ENCODE peak calls at places on chromosomes 16 and 17, in eight cellular contexts. One of them, this sample, is unnamed.

GRCh38 chr17:6683081-6683684 is 30.0 kb downstream of the SLC13A5 start:
- DNase-seq in dorsolateral prefrontal cortex: no peak
- DNase-seq in foreskin fibroblast: no peak
- DNase-seq in right atrium auricular region: no peak
- DNase-seq in cardiac fibroblast: no peak
- DNase-seq in omental fat pad: no peak
- DNase-seq in lower leg skin: no peak
- DNase-seq in MM.1S: no peak
- DNase-seq in this sample: no peak

GRCh38 chr16:78242231-78242630 is 142.8 kb downstream of the WWOX start:
- DNase-seq in MM.1S: no peak
- DNase-seq in dorsolateral prefrontal cortex: no peak
- DNase-seq in right atrium auricular region: no peak
- DNase-seq in lower leg skin: no peak
- DNase-seq in cardiac fibroblast: no peak
- DNase-seq in foreskin fibroblast: no peak
- DNase-seq in omental fat pad: no peak
- DNase-seq in this sample: no peak

GRCh38 chr17:67818110-67819002 is 6.9 kb upstream of the BPTF start:
- DNase-seq in MM.1S: peak; percentile 7
- DNase-seq in omental fat pad: no peak
- DNase-seq in right atrium auricular region: no peak
- DNase-seq in dorsolateral prefrontal cortex: no peak
- DNase-seq in lower leg skin: peak; percentile 58
- DNase-seq in cardiac fibroblast: no peak
- DNase-seq in foreskin fibroblast: peak; percentile 26
- DNase-seq in this sample: peak; percentile 21

GRCh38 chr17:17667231-17667630 is 14.0 kb upstream of the RAI1 start:
- DNase-seq in cardiac fibroblast: no peak
- DNase-seq in foreskin fibroblast: no peak
- DNase-seq in MM.1S: no peak
- DNase-seq in dorsolateral prefrontal cortex: no peak
- DNase-seq in omental fat pad: no peak
- DNase-seq in lower leg skin: no peak
- DNase-seq in right atrium auricular region: no peak
- DNase-seq in this sample: no peak

GRCh38 chr17:20206591-20206990 is 197.4 kb downstream of the SPECC1 start:
- DNase-seq in omental fat pad: no peak
- DNase-seq in right atrium auricular region: no peak
- DNase-seq in cardiac fibroblast: peak; percentile 89
- DNase-seq in lower leg skin: no peak
- DNase-seq in MM.1S: no peak
- DNase-seq in dorsolateral prefrontal cortex: no peak
- DNase-seq in foreskin fibroblast: peak; percentile 34
- DNase-seq in this sample: no peak

GRCh38 chr17:76263896-76264295 is 1.3 kb upstream of the UBALD2 start:
- DNase-seq in right atrium auricular region: no peak
- DNase-seq in lower leg skin: no peak
- DNase-seq in dorsolateral prefrontal cortex: no peak
- DNase-seq in cardiac fibroblast: no peak
- DNase-seq in MM.1S: no peak
- DNase-seq in omental fat pad: no peak
- DNase-seq in foreskin fibroblast: no peak
- DNase-seq in this sample: no peak

GRCh38 chr17:57456622-57457021 is 200.3 kb downstream of the MSI2 start:
- DNase-seq in omental fat pad: no peak
- DNase-seq in lower leg skin: no peak
- DNase-seq in cardiac fibroblast: no peak
- DNase-seq in foreskin fibroblast: no peak
- DNase-seq in dorsolateral prefrontal cortex: no peak
- DNase-seq in right atrium auricular region: no peak
- DNase-seq in MM.1S: no peak
- DNase-seq in this sample: no peak

GRCh38 chr17:49834118-49834743 is 13.6 kb downstream of the TAC4 start:
- DNase-seq in MM.1S: no peak
- DNase-seq in dorsolateral prefrontal cortex: no peak
- DNase-seq in foreskin fibroblast: no peak
- DNase-seq in omental fat pad: no peak
- DNase-seq in right atrium auricular region: no peak
- DNase-seq in lower leg skin: no peak
- DNase-seq in cardiac fibroblast: peak; percentile 68
- DNase-seq in this sample: no peak

GRCh38 chr17:45098081-45098868 is 34.0 kb downstream of the PLCD3 start:
- DNase-seq in cardiac fibroblast: no peak
- DNase-seq in omental fat pad: no peak
- DNase-seq in lower leg skin: no peak
- DNase-seq in right atrium auricular region: no peak
- DNase-seq in dorsolateral prefrontal cortex: no peak
- DNase-seq in MM.1S: no peak
- DNase-seq in foreskin fibroblast: no peak
- DNase-seq in this sample: no peak

GRCh38 chr16:48182979-48183537 is 27.3 kb upstream of the ABCC12 start:
- DNase-seq in right atrium auricular region: no peak
- DNase-seq in MM.1S: no peak
- DNase-seq in cardiac fibroblast: no peak
- DNase-seq in lower leg skin: no peak
- DNase-seq in omental fat pad: no peak
- DNase-seq in dorsolateral prefrontal cortex: no peak
- DNase-seq in foreskin fibroblast: no peak
- DNase-seq in this sample: no peak

DNA sequence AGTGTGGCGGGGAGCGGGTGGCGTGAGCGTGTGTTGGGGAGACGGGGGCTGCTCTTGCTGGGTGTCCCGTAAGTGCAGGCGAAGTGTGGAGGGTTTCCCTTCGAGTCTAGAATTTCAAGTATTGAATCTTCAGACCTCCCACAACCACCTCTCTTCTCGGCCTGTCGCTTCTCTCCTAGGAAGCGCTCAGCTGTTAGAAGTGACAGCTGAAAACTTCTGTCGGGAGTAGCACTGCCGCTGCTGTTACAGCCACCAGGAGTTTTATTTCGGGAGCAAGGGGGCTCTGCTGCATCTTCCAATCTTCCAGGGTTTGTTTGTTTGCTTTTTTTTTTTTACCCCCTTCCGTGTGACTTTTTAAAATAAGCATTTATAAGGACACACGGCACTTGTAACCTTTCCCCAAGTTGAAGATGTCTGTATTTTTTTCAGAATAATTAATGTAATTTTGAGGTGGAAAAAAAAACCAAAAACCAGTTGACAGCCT is 738 bp downstream of the RPS6KB1 start:
- DNase-seq in dorsolateral prefrontal cortex: no peak
- DNase-seq in right atrium auricular region: no peak
- DNase-seq in lower leg skin: no peak
- DNase-seq in cardiac fibroblast: peak; percentile 25
- DNase-seq in omental fat pad: no peak
- DNase-seq in MM.1S: peak; percentile 54
- DNase-seq in foreskin fibroblast: peak; percentile 33
- DNase-seq in this sample: no peak
- TF ChIP-seq CTCF in dorsolateral prefrontal cortex: no peak
- TF ChIP-seq CTCF in right atrium auricular region: no peak
- TF ChIP-seq CTCF in lower leg skin: no peak
- TF ChIP-seq CTCF in cardiac fibroblast: peak; percentile 10
- TF ChIP-seq CTCF in omental fat pad: no peak
- TF ChIP-seq CTCF in MM.1S: no peak
- TF ChIP-seq CTCF in foreskin fibroblast: no peak
- TF ChIP-seq CTCF in this sample: no peak

DNA sequence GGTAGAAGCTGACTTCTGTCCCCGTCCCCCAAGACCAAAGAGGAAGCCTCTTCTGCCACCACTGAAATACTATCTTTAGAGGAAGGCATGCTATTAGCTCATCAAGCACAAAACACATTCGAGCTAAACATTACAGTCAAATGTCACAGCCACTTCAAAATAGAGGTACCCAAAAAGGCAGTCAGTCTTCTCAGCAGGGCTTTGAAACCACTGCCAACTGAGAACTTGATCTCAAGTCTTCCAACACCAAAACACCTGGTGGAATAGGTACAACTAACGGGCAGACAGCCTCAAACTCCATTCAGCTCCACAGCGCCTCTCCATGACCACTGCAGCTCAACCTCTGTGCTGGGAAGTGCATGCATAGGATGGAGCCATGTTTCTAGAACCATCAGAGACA is 36.0 kb downstream of the ZFHX3 start:
- DNase-seq in cardiac fibroblast: no peak
- DNase-seq in lower leg skin: peak; percentile 57
- DNase-seq in MM.1S: no peak
- DNase-seq in dorsolateral prefrontal cortex: no peak
- DNase-seq in foreskin fibroblast: no peak
- DNase-seq in omental fat pad: no peak
- DNase-seq in right atrium auricular region: no peak
- DNase-seq in this sample: no peak
- TF ChIP-seq CTCF in cardiac fibroblast: no peak
- TF ChIP-seq CTCF in lower leg skin: no peak
- TF ChIP-seq CTCF in MM.1S: no peak
- TF ChIP-seq CTCF in dorsolateral prefrontal cortex: no peak
- TF ChIP-seq CTCF in foreskin fibroblast: no peak
- TF ChIP-seq CTCF in omental fat pad: no peak
- TF ChIP-seq CTCF in right atrium auricular region: no peak
- TF ChIP-seq CTCF in this sample: no peak

DNA sequence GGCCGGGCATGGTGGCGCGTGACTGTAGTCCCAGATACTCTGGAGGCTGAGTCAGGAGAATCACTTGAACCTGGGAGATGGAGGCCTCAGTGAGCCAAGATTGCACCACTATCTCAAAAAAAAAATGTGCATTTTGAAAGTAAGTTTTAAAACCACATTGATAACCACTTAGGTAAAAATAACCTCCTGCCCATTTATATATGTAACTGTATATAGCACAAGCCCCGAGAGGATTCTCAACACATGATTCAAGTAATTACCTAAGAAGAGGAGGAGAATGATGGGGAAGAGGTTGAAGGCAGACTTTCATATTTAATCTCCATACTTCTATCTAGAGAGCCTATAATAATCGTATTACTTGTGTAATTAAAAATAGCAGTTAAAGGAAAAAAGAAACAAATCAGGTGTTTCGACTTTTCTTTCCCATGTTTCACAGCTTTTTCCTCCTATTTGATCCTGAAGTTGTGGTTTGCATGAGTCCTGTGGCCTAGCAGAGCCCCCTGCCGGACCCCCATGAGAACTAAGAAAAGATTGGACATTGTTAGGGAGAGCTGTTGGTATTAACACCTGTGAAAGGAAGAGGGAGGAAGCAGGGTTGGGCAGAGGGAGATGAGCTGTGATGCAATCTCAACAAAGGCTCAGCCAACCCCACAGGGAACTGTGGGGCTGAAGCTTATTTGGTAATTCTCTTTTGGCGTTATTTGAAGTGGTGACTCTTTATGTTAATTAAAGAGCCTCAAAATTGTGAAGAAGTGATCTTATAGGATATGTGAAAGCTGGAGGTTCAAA is 22.1 kb downstream of the PMFBP1 start:
- DNase-seq in dorsolateral prefrontal cortex: no peak
- DNase-seq in cardiac fibroblast: no peak
- DNase-seq in MM.1S: peak; percentile 14
- DNase-seq in omental fat pad: no peak
- DNase-seq in lower leg skin: no peak
- DNase-seq in foreskin fibroblast: no peak
- DNase-seq in right atrium auricular region: no peak
- DNase-seq in this sample: no peak
- TF ChIP-seq CTCF in dorsolateral prefrontal cortex: no peak
- TF ChIP-seq CTCF in cardiac fibroblast: no peak
- TF ChIP-seq CTCF in MM.1S: peak; percentile 12
- TF ChIP-seq CTCF in omental fat pad: no peak
- TF ChIP-seq CTCF in lower leg skin: no peak
- TF ChIP-seq CTCF in foreskin fibroblast: no peak
- TF ChIP-seq CTCF in right atrium auricular region: no peak
- TF ChIP-seq CTCF in this sample: no peak

GRCh38 chr16:3487521-3488410 is 7.5 kb downstream of the C16orf90 start:
- DNase-seq in right atrium auricular region: no peak
- DNase-seq in omental fat pad: no peak
- DNase-seq in foreskin fibroblast: no peak
- DNase-seq in lower leg skin: no peak
- DNase-seq in MM.1S: no peak
- DNase-seq in dorsolateral prefrontal cortex: no peak
- DNase-seq in cardiac fibroblast: no peak
- DNase-seq in this sample: no peak

GRCh38 chr16:3494574-3494973 is 715 bp downstream of the C16orf90 start:
- DNase-seq in MM.1S: no peak
- DNase-seq in right atrium auricular region: no peak
- DNase-seq in lower leg skin: no peak
- DNase-seq in cardiac fibroblast: no peak
- DNase-seq in omental fat pad: no peak
- DNase-seq in foreskin fibroblast: no peak
- DNase-seq in dorsolateral prefrontal cortex: peak; percentile 14
- DNase-seq in this sample: peak; percentile 52

GRCh38 chr16:3488801-3489200 is 6.5 kb downstream of the C16orf90 start:
- DNase-seq in cardiac fibroblast: no peak
- DNase-seq in MM.1S: no peak
- DNase-seq in lower leg skin: no peak
- DNase-seq in foreskin fibroblast: no peak
- DNase-seq in omental fat pad: no peak
- DNase-seq in right atrium auricular region: no peak
- DNase-seq in dorsolateral prefrontal cortex: no peak
- DNase-seq in this sample: no peak

GRCh38 chr16:3492356-3492755 is 2.9 kb downstream of the C16orf90 start:
- DNase-seq in right atrium auricular region: no peak
- DNase-seq in lower leg skin: no peak
- DNase-seq in MM.1S: no peak
- DNase-seq in foreskin fibroblast: no peak
- DNase-seq in dorsolateral prefrontal cortex: peak; percentile 14
- DNase-seq in cardiac fibroblast: no peak
- DNase-seq in omental fat pad: no peak
- DNase-seq in this sample: no peak

GRCh38 chr16:3490911-3491629 is 4.2 kb downstream of the C16orf90 start:
- DNase-seq in lower leg skin: no peak
- DNase-seq in dorsolateral prefrontal cortex: no peak
- DNase-seq in MM.1S: no peak
- DNase-seq in foreskin fibroblast: no peak
- DNase-seq in omental fat pad: no peak
- DNase-seq in right atrium auricular region: no peak
- DNase-seq in cardiac fibroblast: no peak
- DNase-seq in this sample: no peak
- TF ChIP-seq CTCF in lower leg skin: no peak
- TF ChIP-seq CTCF in dorsolateral prefrontal cortex: no peak
- TF ChIP-seq CTCF in MM.1S: peak; percentile 3
- TF ChIP-seq CTCF in foreskin fibroblast: no peak
- TF ChIP-seq CTCF in omental fat pad: no peak
- TF ChIP-seq CTCF in right atrium auricular region: no peak
- TF ChIP-seq CTCF in cardiac fibroblast: no peak
- TF ChIP-seq CTCF in this sample: no peak